ENCODE peak calls at places on chromosomes 1 and 21, in seven cellular contexts. One of them, this sample, is unnamed.

GRCh38 chr21:25421327-25422028 is 185.8 kb downstream of the MRPL39 start:
- DNase-seq in NCI-H1092: peak
- DNase-seq in AG09319: peak
- DNase-seq in H4: peak
- DNase-seq in HCEC 1CT: peak
- DNase-seq in CD4-positive, alpha-beta memory T cell: peak
- DNase-seq in stimulated activated naive B cell treated with anti-CD40 and anti-IgM and Interleukin-4, amounts not matched to agents 10 μg/mL and 1 μg/mL and 100 μg/mL, for 72 hours: peak
- DNase-seq in this sample: peak

GRCh38 chr1:3297756-3298155 is 156.7 kb upstream of the ARHGEF16 start:
- DNase-seq in NCI-H1092: no peak
- DNase-seq in AG09319: no peak
- DNase-seq in H4: no peak
- DNase-seq in HCEC 1CT: no peak
- DNase-seq in CD4-positive, alpha-beta memory T cell: no peak
- DNase-seq in stimulated activated naive B cell treated with anti-CD40 and anti-IgM and Interleukin-4, amounts not matched to agents 10 μg/mL and 1 μg/mL and 100 μg/mL, for 72 hours: no peak
- DNase-seq in this sample: no peak

GRCh38 chr1:234533034-234533571 is 54.1 kb upstream of the TARBP1 start:
- DNase-seq in NCI-H1092: no peak
- DNase-seq in AG09319: peak
- DNase-seq in H4: no peak
- DNase-seq in HCEC 1CT: peak
- DNase-seq in CD4-positive, alpha-beta memory T cell: no peak
- DNase-seq in stimulated activated naive B cell treated with anti-CD40 and anti-IgM and Interleukin-4, amounts not matched to agents 10 μg/mL and 1 μg/mL and 100 μg/mL, for 72 hours: no peak
- DNase-seq in this sample: no peak

GRCh38 chr1:23125489-23125888 is 43.2 kb downstream of the LUZP1 start:
- DNase-seq in NCI-H1092: no peak
- DNase-seq in AG09319: no peak
- DNase-seq in H4: no peak
- DNase-seq in HCEC 1CT: no peak
- DNase-seq in CD4-positive, alpha-beta memory T cell: no peak
- DNase-seq in stimulated activated naive B cell treated with anti-CD40 and anti-IgM and Interleukin-4, amounts not matched to agents 10 μg/mL and 1 μg/mL and 100 μg/mL, for 72 hours: no peak
- DNase-seq in this sample: no peak

GRCh38 chr1:3705341-3705950 is 46.8 kb upstream of the CCDC27 start:
- DNase-seq in NCI-H1092: no peak
- DNase-seq in AG09319: no peak
- DNase-seq in H4: no peak
- DNase-seq in HCEC 1CT: no peak
- DNase-seq in CD4-positive, alpha-beta memory T cell: no peak
- DNase-seq in stimulated activated naive B cell treated with anti-CD40 and anti-IgM and Interleukin-4, amounts not matched to agents 10 μg/mL and 1 μg/mL and 100 μg/mL, for 72 hours: no peak
- DNase-seq in this sample: no peak

GRCh38 chr1:206489980-206490534 is 17.3 kb upstream of the RASSF5 start:
- DNase-seq in NCI-H1092: peak
- DNase-seq in AG09319: peak
- DNase-seq in H4: peak
- DNase-seq in HCEC 1CT: peak
- DNase-seq in CD4-positive, alpha-beta memory T cell: peak
- DNase-seq in stimulated activated naive B cell treated with anti-CD40 and anti-IgM and Interleukin-4, amounts not matched to agents 10 μg/mL and 1 μg/mL and 100 μg/mL, for 72 hours: no peak
- DNase-seq in this sample: peak

GRCh38 chr1:67552336-67552759 is 122.1 kb upstream of the SERBP1 start:
- DNase-seq in NCI-H1092: no peak
- DNase-seq in AG09319: no peak
- DNase-seq in H4: no peak
- DNase-seq in HCEC 1CT: no peak
- DNase-seq in CD4-positive, alpha-beta memory T cell: no peak
- DNase-seq in stimulated activated naive B cell treated with anti-CD40 and anti-IgM and Interleukin-4, amounts not matched to agents 10 μg/mL and 1 μg/mL and 100 μg/mL, for 72 hours: no peak
- DNase-seq in this sample: no peak

GRCh38 chr1:194975913-194976312 is 1632.3 kb downstream of the KCNT2 start:
- DNase-seq in NCI-H1092: no peak
- DNase-seq in AG09319: no peak
- DNase-seq in H4: peak
- DNase-seq in HCEC 1CT: no peak
- DNase-seq in CD4-positive, alpha-beta memory T cell: no peak
- DNase-seq in stimulated activated naive B cell treated with anti-CD40 and anti-IgM and Interleukin-4, amounts not matched to agents 10 μg/mL and 1 μg/mL and 100 μg/mL, for 72 hours: no peak
- DNase-seq in this sample: no peak

GRCh38 chr1:203440780-203441179 is 34.8 kb upstream of the PRELP start:
- DNase-seq in NCI-H1092: peak
- DNase-seq in AG09319: peak
- DNase-seq in H4: peak
- DNase-seq in HCEC 1CT: peak
- DNase-seq in CD4-positive, alpha-beta memory T cell: no peak
- DNase-seq in stimulated activated naive B cell treated with anti-CD40 and anti-IgM and Interleukin-4, amounts not matched to agents 10 μg/mL and 1 μg/mL and 100 μg/mL, for 72 hours: no peak
- DNase-seq in this sample: no peak

GRCh38 chr1:114180742-114181141 is 27.1 kb upstream of the SYT6 start:
- DNase-seq in NCI-H1092: no peak
- DNase-seq in AG09319: no peak
- DNase-seq in H4: no peak
- DNase-seq in HCEC 1CT: no peak
- DNase-seq in CD4-positive, alpha-beta memory T cell: no peak
- DNase-seq in stimulated activated naive B cell treated with anti-CD40 and anti-IgM and Interleukin-4, amounts not matched to agents 10 μg/mL and 1 μg/mL and 100 μg/mL, for 72 hours: no peak
- DNase-seq in this sample: no peak

GRCh38 chr1:109186704-109187071 is 27.0 kb upstream of the SARS1 start:
- DNase-seq in NCI-H1092: no peak
- DNase-seq in AG09319: no peak
- DNase-seq in H4: no peak
- DNase-seq in HCEC 1CT: no peak
- DNase-seq in CD4-positive, alpha-beta memory T cell: no peak
- DNase-seq in stimulated activated naive B cell treated with anti-CD40 and anti-IgM and Interleukin-4, amounts not matched to agents 10 μg/mL and 1 μg/mL and 100 μg/mL, for 72 hours: no peak
- DNase-seq in this sample: no peak

GRCh38 chr1:234851450-234852438 is 241.8 kb upstream of the IRF2BP2 start:
- DNase-seq in NCI-H1092: no peak
- DNase-seq in AG09319: no peak
- DNase-seq in H4: no peak
- DNase-seq in HCEC 1CT: no peak
- DNase-seq in CD4-positive, alpha-beta memory T cell: no peak
- DNase-seq in stimulated activated naive B cell treated with anti-CD40 and anti-IgM and Interleukin-4, amounts not matched to agents 10 μg/mL and 1 μg/mL and 100 μg/mL, for 72 hours: no peak
- DNase-seq in this sample: no peak

GRCh38 chr1:214957330-214958137 is 125.0 kb upstream of the KCNK2 start:
- DNase-seq in NCI-H1092: no peak
- DNase-seq in AG09319: peak
- DNase-seq in H4: peak
- DNase-seq in HCEC 1CT: peak
- DNase-seq in CD4-positive, alpha-beta memory T cell: no peak
- DNase-seq in stimulated activated naive B cell treated with anti-CD40 and anti-IgM and Interleukin-4, amounts not matched to agents 10 μg/mL and 1 μg/mL and 100 μg/mL, for 72 hours: no peak
- DNase-seq in this sample: no peak

GRCh38 chr1:84774674-84775548 is 84.7 kb upstream of the SSX2IP start:
- DNase-seq in NCI-H1092: no peak
- DNase-seq in AG09319: no peak
- DNase-seq in H4: no peak
- DNase-seq in HCEC 1CT: no peak
- DNase-seq in CD4-positive, alpha-beta memory T cell: no peak
- DNase-seq in stimulated activated naive B cell treated with anti-CD40 and anti-IgM and Interleukin-4, amounts not matched to agents 10 μg/mL and 1 μg/mL and 100 μg/mL, for 72 hours: no peak
- DNase-seq in this sample: no peak

GRCh38 chr1:17661546-17662157 is 93.5 kb upstream of the ACTL8 start:
- DNase-seq in NCI-H1092: peak
- DNase-seq in AG09319: peak
- DNase-seq in H4: peak
- DNase-seq in HCEC 1CT: peak
- DNase-seq in CD4-positive, alpha-beta memory T cell: peak
- DNase-seq in stimulated activated naive B cell treated with anti-CD40 and anti-IgM and Interleukin-4, amounts not matched to agents 10 μg/mL and 1 μg/mL and 100 μg/mL, for 72 hours: peak
- DNase-seq in this sample: peak

GRCh38 chr1:229786974-229787610 is 161.0 kb downstream of the URB2 start:
- DNase-seq in NCI-H1092: no peak
- DNase-seq in AG09319: no peak
- DNase-seq in H4: no peak
- DNase-seq in HCEC 1CT: no peak
- DNase-seq in CD4-positive, alpha-beta memory T cell: no peak
- DNase-seq in stimulated activated naive B cell treated with anti-CD40 and anti-IgM and Interleukin-4, amounts not matched to agents 10 μg/mL and 1 μg/mL and 100 μg/mL, for 72 hours: no peak
- DNase-seq in this sample: no peak

GRCh38 chr1:75131593-75132420 is 2.4 kb upstream of the LHX8 start:
- DNase-seq in NCI-H1092: no peak
- DNase-seq in AG09319: no peak
- DNase-seq in H4: no peak
- DNase-seq in HCEC 1CT: no peak
- DNase-seq in CD4-positive, alpha-beta memory T cell: no peak
- DNase-seq in stimulated activated naive B cell treated with anti-CD40 and anti-IgM and Interleukin-4, amounts not matched to agents 10 μg/mL and 1 μg/mL and 100 μg/mL, for 72 hours: no peak
- DNase-seq in this sample: no peak

GRCh38 chr1:45542591-45542990 is 8.0 kb upstream of the AKR1A1 start:
- DNase-seq in NCI-H1092: no peak
- DNase-seq in AG09319: no peak
- DNase-seq in H4: no peak
- DNase-seq in HCEC 1CT: no peak
- DNase-seq in CD4-positive, alpha-beta memory T cell: no peak
- DNase-seq in stimulated activated naive B cell treated with anti-CD40 and anti-IgM and Interleukin-4, amounts not matched to agents 10 μg/mL and 1 μg/mL and 100 μg/mL, for 72 hours: no peak
- DNase-seq in this sample: no peak

GRCh38 chr21:45555251-45555556 is 13.0 kb upstream of the SLC19A1 start:
- DNase-seq in NCI-H1092: peak
- DNase-seq in AG09319: no peak
- DNase-seq in H4: peak
- DNase-seq in HCEC 1CT: no peak
- DNase-seq in CD4-positive, alpha-beta memory T cell: no peak
- DNase-seq in stimulated activated naive B cell treated with anti-CD40 and anti-IgM and Interleukin-4, amounts not matched to agents 10 μg/mL and 1 μg/mL and 100 μg/mL, for 72 hours: no peak
- DNase-seq in this sample: no peak

GRCh38 chr1:30898031-30898815 is 10.3 kb downstream of the SDC3 start:
- DNase-seq in NCI-H1092: no peak
- DNase-seq in AG09319: no peak
- DNase-seq in H4: no peak
- DNase-seq in HCEC 1CT: no peak
- DNase-seq in CD4-positive, alpha-beta memory T cell: no peak
- DNase-seq in stimulated activated naive B cell treated with anti-CD40 and anti-IgM and Interleukin-4, amounts not matched to agents 10 μg/mL and 1 μg/mL and 100 μg/mL, for 72 hours: no peak
- DNase-seq in this sample: no peak

GRCh38 chr1:225777058-225777582 is 506 bp upstream of the SRP9 start:
- DNase-seq in NCI-H1092: no peak
- DNase-seq in AG09319: no peak
- DNase-seq in H4: no peak
- DNase-seq in HCEC 1CT: no peak
- DNase-seq in CD4-positive, alpha-beta memory T cell: no peak
- DNase-seq in stimulated activated naive B cell treated with anti-CD40 and anti-IgM and Interleukin-4, amounts not matched to agents 10 μg/mL and 1 μg/mL and 100 μg/mL, for 72 hours: no peak
- DNase-seq in this sample: peak

GRCh38 chr21:44653123-44653522 is 1.3 kb downstream of the KRTAP12-4 start:
- DNase-seq in NCI-H1092: no peak
- DNase-seq in AG09319: no peak
- DNase-seq in H4: no peak
- DNase-seq in HCEC 1CT: no peak
- DNase-seq in CD4-positive, alpha-beta memory T cell: peak
- DNase-seq in stimulated activated naive B cell treated with anti-CD40 and anti-IgM and Interleukin-4, amounts not matched to agents 10 μg/mL and 1 μg/mL and 100 μg/mL, for 72 hours: no peak
- DNase-seq in this sample: no peak

GRCh38 chr1:92511541-92511940 is 24.8 kb upstream of the GFI1 start:
- DNase-seq in NCI-H1092: no peak
- DNase-seq in AG09319: no peak
- DNase-seq in H4: no peak
- DNase-seq in HCEC 1CT: no peak
- DNase-seq in CD4-positive, alpha-beta memory T cell: no peak
- DNase-seq in stimulated activated naive B cell treated with anti-CD40 and anti-IgM and Interleukin-4, amounts not matched to agents 10 μg/mL and 1 μg/mL and 100 μg/mL, for 72 hours: no peak
- DNase-seq in this sample: no peak

GRCh38 chr1:191438979-191439378 is 719.3 kb upstream of the RGS18 start:
- DNase-seq in NCI-H1092: no peak
- DNase-seq in AG09319: no peak
- DNase-seq in H4: no peak
- DNase-seq in HCEC 1CT: no peak
- DNase-seq in CD4-positive, alpha-beta memory T cell: no peak
- DNase-seq in stimulated activated naive B cell treated with anti-CD40 and anti-IgM and Interleukin-4, amounts not matched to agents 10 μg/mL and 1 μg/mL and 100 μg/mL, for 72 hours: no peak
- DNase-seq in this sample: no peak

This sample was measured in T-helper 9 cell.